ENCODE peak calls at places on chromosomes 1 and 21, in seven cellular contexts. B is body of pancreas, S is uterus, O is right lobe of liver, G is IMR-90, N is tibial nerve, Y is A549. W is an unnamed sample. For H3K4me1, the result is how much of the 10 kb centered on the place peaks cover.

GRCh38 chr1:151284013-151284577 is 2.0 kb downstream of the ZNF687 start:
- DNase-seq in B (peak), N (no peak), Y (no peak), S (no peak), G (no peak), O (no peak), W (no peak)

GRCh38 chr1:79010589-79010988 is 4.1 kb upstream of the ADGRL4 start:
- DNase-seq in S (no peak), G (no peak), B (no peak), N (no peak), Y (no peak), O (no peak), W (no peak)

GRCh38 chr1:193951989-193952388 is 765.6 kb upstream of the B3GALT2 start:
- DNase-seq in Y (no peak), O (no peak), S (no peak), G (peak), B (no peak), N (no peak), W (no peak)

GRCh38 chr1:234613128-234613875 is 3.3 kb upstream of the IRF2BP2 start:
- DNase-seq in O (no peak), Y (peak), G (peak), S (no peak), B (no peak), N (no peak), W (no peak)

GRCh38 chr21:44779417-44780139 is 22.0 kb downstream of the UBE2G2 start:
- DNase-seq in O (no peak), S (no peak), B (no peak), G (no peak), N (no peak), Y (no peak), W (no peak)

GRCh38 chr1:245700631-245701030 is 545.8 kb downstream of the KIF26B start:
- DNase-seq in O (no peak), G (no peak), S (no peak), N (no peak), Y (no peak), B (no peak), W (no peak)

GRCh38 chr1:53763461-53763860 is 24.5 kb upstream of the GLIS1 start:
- DNase-seq in B (no peak), Y (no peak), S (no peak), G (no peak), N (no peak), O (no peak), W (no peak)

GRCh38 chr1:163747261-163747660 is 425.5 kb downstream of the NUF2 start:
- DNase-seq in B (no peak), N (no peak), S (no peak), Y (no peak), G (no peak), O (no peak), W (no peak)

GRCh38 chr1:190759807-190760206 is 282.1 kb upstream of the BRINP3 start:
- DNase-seq in B (no peak), Y (no peak), S (no peak), O (no peak), N (no peak), G (no peak), W (no peak)

GRCh38 chr21:26077523-26077922 is 93.0 kb downstream of the APP start:
- DNase-seq in N (no peak), G (peak), B (no peak), Y (no peak), S (no peak), O (no peak), W (no peak)

GRCh38 chr21:41680444-41681335 is 86.2 kb downstream of the RIPK4 start:
- DNase-seq in N (no peak), G (no peak), S (no peak), B (no peak), Y (peak), O (no peak), W (no peak)

GRCh38 chr1:111734426-111734825 is 4.8 kb downstream of the INKA2 start:
- DNase-seq in S (no peak), O (no peak), Y (no peak), G (no peak), B (no peak), N (no peak), W (no peak)

GRCh38 chr1:35179864-35180263 is 13.1 kb downstream of the SFPQ start:
- DNase-seq in N (no peak), O (no peak), S (no peak), G (no peak), Y (no peak), B (no peak), W (no peak)

GRCh38 chr1:35181790-35182455 is 11.0 kb downstream of the SFPQ start:
- DNase-seq in G (no peak), N (no peak), S (no peak), Y (no peak), O (no peak), B (no peak), W (no peak)

GRCh38 chr1:35178874-35179380 is 14.0 kb downstream of the SFPQ start:
- DNase-seq in O (no peak), G (no peak), B (no peak), S (no peak), Y (no peak), N (no peak), W (no peak)

GRCh38 chr1:35178295-35178695 is 14.7 kb downstream of the SFPQ start:
- DNase-seq in O (no peak), G (no peak), N (no peak), B (no peak), Y (no peak), S (no peak), W (no peak)

GRCh38 chr1:35180776-35181374 is 12.1 kb downstream of the SFPQ start:
- DNase-seq in S (no peak), B (no peak), G (peak), O (no peak), Y (no peak), N (no peak), W (no peak)
- TF ChIP-seq POLR2A in S (no peak), B (no peak), G (no peak), O (no peak), Y (no peak), N (no peak), W (no peak)

DNA sequence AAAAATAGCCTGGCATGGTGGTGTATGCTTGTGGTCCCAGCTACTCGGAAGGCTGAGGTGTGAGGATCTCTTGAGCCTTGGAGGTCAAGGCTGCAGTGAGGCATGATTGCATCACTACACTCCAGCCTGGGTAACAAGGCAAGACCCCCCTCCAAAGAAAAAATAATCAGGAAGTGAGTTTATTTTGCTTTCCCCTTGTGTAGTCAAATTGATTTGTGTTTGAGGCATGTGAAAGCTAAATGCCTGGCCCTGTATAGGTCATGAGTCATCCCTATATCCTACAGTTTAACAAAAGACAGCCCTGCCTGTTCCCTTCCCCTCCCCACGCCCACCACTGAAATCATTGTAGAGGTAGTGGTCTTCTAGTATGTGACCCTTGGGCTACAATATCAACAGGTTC is 241.4 kb upstream of the JUN start:
- DNase-seq in O (no peak), Y (no peak), G (peak), N (no peak), S (no peak), B (no peak), W (no peak)
- H3K4me1 ChIP-seq in O (under half), Y (under half), G (under half), N (under half), S (under half), B (under half), W (under half)

GRCh38 chr1:77545970-77546369 is 136.5 kb downstream of the ZZZ3 start:
- DNase-seq in S (no peak), Y (no peak), G (peak), B (no peak), O (no peak), N (no peak), W (no peak)
- H3K27ac ChIP-seq in S (no peak), Y (no peak), G (peak), B (no peak), O (no peak), N (no peak), W (no peak)

DNA sequence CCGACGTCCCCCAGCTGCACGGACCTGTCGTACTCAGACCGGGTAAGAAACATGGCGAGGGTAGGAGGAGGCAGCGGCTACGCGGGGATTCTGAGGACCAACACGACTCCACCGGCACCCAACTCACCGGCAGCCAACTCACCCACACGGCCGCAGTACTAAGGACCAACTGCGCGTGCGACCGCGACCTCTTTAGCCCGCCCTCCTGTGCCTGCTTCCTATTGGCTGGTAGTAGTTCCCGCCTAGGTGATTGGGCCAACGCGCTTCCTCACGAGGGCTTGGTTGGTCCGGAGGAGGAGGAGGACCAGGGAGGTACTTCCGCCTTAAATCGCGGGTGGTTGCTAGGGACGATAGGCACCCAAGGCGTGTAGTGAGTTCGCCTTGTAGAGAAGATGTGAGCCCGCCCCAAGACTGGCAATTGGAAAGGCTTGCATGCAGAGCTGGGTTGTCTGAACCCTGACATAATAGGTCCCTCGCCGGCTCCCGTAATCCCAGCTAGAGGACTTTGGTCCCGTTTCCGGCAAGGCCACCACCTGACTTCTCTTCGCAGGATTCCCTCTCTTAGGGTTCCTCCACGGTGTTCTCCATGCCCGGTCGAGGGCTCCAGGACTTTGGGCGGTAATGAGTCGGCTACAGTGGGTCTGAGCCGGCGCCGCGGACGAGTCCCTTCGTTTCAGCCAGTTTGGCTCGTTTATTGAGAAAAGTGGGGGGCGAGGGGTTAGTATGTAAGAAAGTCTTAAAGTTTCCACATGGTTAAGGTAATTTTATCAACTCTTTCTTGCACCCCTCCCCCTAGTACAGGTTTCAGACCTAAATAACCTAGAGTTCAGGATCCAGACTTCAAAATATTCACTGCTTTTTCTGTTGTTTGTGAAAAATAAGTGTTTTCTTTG is at the start of gene PSMA5:
- DNase-seq in G (peak), Y (peak), B (peak), O (peak), N (peak), S (peak), W (peak)
- TF ChIP-seq POLR2A in G (peak), Y (peak), B (peak), O (peak), N (no peak), S (no peak), W (peak)

GRCh38 chr1:96695954-96696353 is 25.6 kb upstream of the PTBP2 start:
- DNase-seq in S (no peak), G (no peak), Y (no peak), N (no peak), B (no peak), O (no peak), W (no peak)

GRCh38 chr1:96703186-96703585 is 18.4 kb upstream of the PTBP2 start:
- DNase-seq in N (no peak), O (no peak), Y (no peak), B (no peak), S (no peak), G (peak), W (no peak)

DNA sequence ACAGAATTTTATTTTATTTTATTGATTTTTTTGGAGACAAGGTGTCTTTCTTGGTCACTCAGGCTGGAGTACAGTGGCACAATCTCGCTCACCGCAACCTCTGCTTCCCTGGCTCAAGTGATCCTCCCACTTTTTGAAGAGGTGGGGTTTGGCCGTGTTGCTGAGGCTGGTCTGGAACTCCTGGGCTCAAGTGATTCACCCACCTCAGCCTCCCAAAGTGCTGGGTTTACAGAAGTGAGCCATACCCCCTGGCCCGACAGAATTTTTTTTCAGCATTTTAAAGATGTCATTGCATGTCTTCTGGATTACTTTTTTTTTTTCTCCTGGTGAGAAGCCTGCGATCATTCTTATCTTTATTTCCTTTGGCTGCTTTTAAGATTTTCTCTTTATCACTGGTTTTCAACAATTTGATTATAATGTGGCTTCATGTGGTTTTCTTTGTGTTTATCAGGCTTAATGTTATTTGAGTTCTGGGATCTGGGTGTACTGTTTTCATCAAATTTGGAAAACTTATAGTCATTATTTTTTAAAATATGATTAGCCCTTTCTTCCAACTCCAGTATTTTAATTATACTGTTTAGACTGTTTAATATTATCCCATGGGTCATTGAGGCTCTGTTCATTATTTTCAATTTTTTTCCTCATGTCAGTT is 23.1 kb upstream of the PTBP2 start:
- DNase-seq in B (no peak), S (no peak), O (no peak), N (no peak), G (peak), Y (no peak), W (no peak)
- H3K4me1 ChIP-seq in B (under half), S (under half), O (under half), N (under half), G (under half), Y (under half), W (under half)

GRCh38 chr1:20601123-20601825 is 12.4 kb downstream of the CDA start:
- DNase-seq in Y (no peak), N (no peak), O (no peak), B (no peak), S (no peak), G (peak), W (no peak)

GRCh38 chr1:20603473-20604464 is 14.9 kb downstream of the CDA start:
- DNase-seq in G (peak), N (no peak), O (no peak), Y (peak), S (no peak), B (no peak), W (no peak)

GRCh38 chr1:20600156-20600555 is 11.3 kb downstream of the CDA start:
- DNase-seq in N (no peak), O (no peak), B (no peak), Y (no peak), G (no peak), S (no peak), W (no peak)

GRCh38 chr1:20604678-20605077 is 15.8 kb downstream of the CDA start:
- DNase-seq in G (peak), N (no peak), O (peak), B (no peak), S (no peak), Y (peak), W (no peak)

GRCh38 chr1:20602851-20603450 is 14.1 kb downstream of the CDA start:
- DNase-seq in G (peak), S (no peak), O (no peak), N (no peak), Y (no peak), B (no peak), W (no peak)
- H3K27ac ChIP-seq in G (peak), S (no peak), O (peak), N (no peak), Y (peak), B (no peak), W (no peak)

DNA sequence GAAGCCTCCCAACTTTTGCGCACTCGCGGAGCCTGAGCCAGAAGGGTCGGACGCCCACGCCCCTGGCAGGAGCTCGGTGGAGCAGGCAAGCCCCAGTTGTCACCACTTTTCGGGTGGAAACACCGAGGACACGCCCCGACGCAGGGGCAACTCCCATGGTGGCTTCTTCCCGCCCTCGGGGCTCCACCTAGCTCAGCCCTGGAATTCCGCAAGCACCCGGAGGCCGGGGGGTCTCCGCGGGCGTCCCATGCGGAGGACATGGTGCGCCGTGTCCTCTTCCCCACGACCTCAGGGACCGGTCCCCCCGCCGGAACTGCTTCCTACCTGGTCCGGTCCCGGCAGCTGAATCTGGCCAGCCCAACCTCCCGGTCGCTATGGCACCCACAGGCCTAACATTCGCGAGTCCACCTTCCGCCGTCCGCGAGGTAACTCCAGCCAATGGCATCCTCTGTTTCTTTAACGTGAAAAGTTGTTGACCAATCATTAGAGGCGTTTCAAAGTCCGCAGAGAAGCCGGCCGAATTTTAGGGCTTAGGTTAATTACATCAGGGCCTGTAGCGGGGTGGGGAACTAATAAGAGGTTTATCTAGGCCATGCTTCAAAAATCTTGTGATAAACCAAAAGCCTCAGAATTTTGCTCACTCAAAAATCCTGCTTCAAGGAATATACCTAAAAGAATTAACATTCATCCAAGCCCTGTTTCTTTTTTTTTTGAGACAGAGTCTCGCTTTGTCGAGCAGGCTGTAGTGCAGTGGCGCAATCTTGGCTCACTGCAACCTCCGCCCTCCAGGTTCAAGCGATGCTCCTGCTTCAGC is at the start of gene STPG1:
- DNase-seq in N (peak), G (peak), S (peak), O (peak), B (peak), Y (peak), W (peak)
- TF ChIP-seq POLR2A in N (no peak), G (peak), S (no peak), O (peak), B (no peak), Y (peak), W (no peak)

GRCh38 chr1:158075078-158075477 is 81.6 kb downstream of the KIRREL1 start:
- DNase-seq in Y (no peak), N (no peak), S (no peak), B (no peak), G (no peak), O (no peak), W (peak)
- H3K4me1 ChIP-seq in Y (under half), N (under half), S (under half), B (under half), G (under half), O (under half), W (under half)